ENCODE peak calls at places on chromosomes 1 and 21, in five cellular contexts. One of them, this sample, is unnamed.

GRCh38 chr1:32761253-32761877 is 55.8 kb downstream of the YARS1 start:
- DNase-seq in HTR-8/SVneo: peak
- DNase-seq in stimulated activated CD8-positive, alpha-beta memory T cell treated with anti-CD3 and anti-CD28 coated beads, Interleukin-7, amount 100 ng/mL, for 48 hours: no peak
- DNase-seq in CD8-positive, alpha-beta memory T cell: no peak
- DNase-seq in stimulated activated effector memory CD8-positive, alpha-beta T cell treated with anti-CD3 and anti-CD28 coated beads, Interleukin-12 subunit alpha, Interleukin-12 subunit beta, amount 100 ng/mL, for 72 hours: no peak
- DNase-seq in this sample: no peak

GRCh38 chr21:44051462-44051941 is 39.4 kb downstream of the TRAPPC10 start:
- DNase-seq in HTR-8/SVneo: no peak
- DNase-seq in stimulated activated CD8-positive, alpha-beta memory T cell treated with anti-CD3 and anti-CD28 coated beads, Interleukin-7, amount 100 ng/mL, for 48 hours: no peak
- DNase-seq in CD8-positive, alpha-beta memory T cell: no peak
- DNase-seq in stimulated activated effector memory CD8-positive, alpha-beta T cell treated with anti-CD3 and anti-CD28 coated beads, Interleukin-12 subunit alpha, Interleukin-12 subunit beta, amount 100 ng/mL, for 72 hours: no peak
- DNase-seq in this sample: no peak

GRCh38 chr1:116486424-116486823 is 84.4 kb downstream of the CD58 start:
- DNase-seq in HTR-8/SVneo: no peak
- DNase-seq in stimulated activated CD8-positive, alpha-beta memory T cell treated with anti-CD3 and anti-CD28 coated beads, Interleukin-7, amount 100 ng/mL, for 48 hours: no peak
- DNase-seq in CD8-positive, alpha-beta memory T cell: no peak
- DNase-seq in stimulated activated effector memory CD8-positive, alpha-beta T cell treated with anti-CD3 and anti-CD28 coated beads, Interleukin-12 subunit alpha, Interleukin-12 subunit beta, amount 100 ng/mL, for 72 hours: no peak
- DNase-seq in this sample: no peak

GRCh38 chr1:75632350-75632949 is 21.5 kb upstream of the SLC44A5 start:
- DNase-seq in HTR-8/SVneo: no peak
- DNase-seq in stimulated activated CD8-positive, alpha-beta memory T cell treated with anti-CD3 and anti-CD28 coated beads, Interleukin-7, amount 100 ng/mL, for 48 hours: no peak
- DNase-seq in CD8-positive, alpha-beta memory T cell: no peak
- DNase-seq in stimulated activated effector memory CD8-positive, alpha-beta T cell treated with anti-CD3 and anti-CD28 coated beads, Interleukin-12 subunit alpha, Interleukin-12 subunit beta, amount 100 ng/mL, for 72 hours: no peak
- DNase-seq in this sample: no peak

GRCh38 chr1:22751124-22751531 is 40.5 kb downstream of the EPHB2 start:
- DNase-seq in HTR-8/SVneo: no peak
- DNase-seq in stimulated activated CD8-positive, alpha-beta memory T cell treated with anti-CD3 and anti-CD28 coated beads, Interleukin-7, amount 100 ng/mL, for 48 hours: no peak
- DNase-seq in CD8-positive, alpha-beta memory T cell: no peak
- DNase-seq in stimulated activated effector memory CD8-positive, alpha-beta T cell treated with anti-CD3 and anti-CD28 coated beads, Interleukin-12 subunit alpha, Interleukin-12 subunit beta, amount 100 ng/mL, for 72 hours: no peak
- DNase-seq in this sample: no peak

GRCh38 chr1:7561331-7561921 is 209.7 kb upstream of the VAMP3 start:
- DNase-seq in HTR-8/SVneo: no peak
- DNase-seq in stimulated activated CD8-positive, alpha-beta memory T cell treated with anti-CD3 and anti-CD28 coated beads, Interleukin-7, amount 100 ng/mL, for 48 hours: no peak
- DNase-seq in CD8-positive, alpha-beta memory T cell: no peak
- DNase-seq in stimulated activated effector memory CD8-positive, alpha-beta T cell treated with anti-CD3 and anti-CD28 coated beads, Interleukin-12 subunit alpha, Interleukin-12 subunit beta, amount 100 ng/mL, for 72 hours: no peak
- DNase-seq in this sample: no peak

GRCh38 chr1:26237230-26237966 is 3.4 kb downstream of the CEP85 start:
- DNase-seq in HTR-8/SVneo: no peak
- DNase-seq in stimulated activated CD8-positive, alpha-beta memory T cell treated with anti-CD3 and anti-CD28 coated beads, Interleukin-7, amount 100 ng/mL, for 48 hours: no peak
- DNase-seq in CD8-positive, alpha-beta memory T cell: no peak
- DNase-seq in stimulated activated effector memory CD8-positive, alpha-beta T cell treated with anti-CD3 and anti-CD28 coated beads, Interleukin-12 subunit alpha, Interleukin-12 subunit beta, amount 100 ng/mL, for 72 hours: no peak
- DNase-seq in this sample: no peak

GRCh38 chr1:202107801-202108731 is 14.7 kb upstream of the GPR37L1 start:
- DNase-seq in HTR-8/SVneo: no peak
- DNase-seq in stimulated activated CD8-positive, alpha-beta memory T cell treated with anti-CD3 and anti-CD28 coated beads, Interleukin-7, amount 100 ng/mL, for 48 hours: no peak
- DNase-seq in CD8-positive, alpha-beta memory T cell: no peak
- DNase-seq in stimulated activated effector memory CD8-positive, alpha-beta T cell treated with anti-CD3 and anti-CD28 coated beads, Interleukin-12 subunit alpha, Interleukin-12 subunit beta, amount 100 ng/mL, for 72 hours: no peak
- DNase-seq in this sample: no peak

GRCh38 chr1:18999287-18999852 is 42.9 kb upstream of the IFFO2 start:
- DNase-seq in HTR-8/SVneo: no peak
- DNase-seq in stimulated activated CD8-positive, alpha-beta memory T cell treated with anti-CD3 and anti-CD28 coated beads, Interleukin-7, amount 100 ng/mL, for 48 hours: no peak
- DNase-seq in CD8-positive, alpha-beta memory T cell: no peak
- DNase-seq in stimulated activated effector memory CD8-positive, alpha-beta T cell treated with anti-CD3 and anti-CD28 coated beads, Interleukin-12 subunit alpha, Interleukin-12 subunit beta, amount 100 ng/mL, for 72 hours: no peak
- DNase-seq in this sample: no peak

GRCh38 chr1:5690291-5690690 is 301.9 kb downstream of the NPHP4 start:
- DNase-seq in HTR-8/SVneo: no peak
- DNase-seq in stimulated activated CD8-positive, alpha-beta memory T cell treated with anti-CD3 and anti-CD28 coated beads, Interleukin-7, amount 100 ng/mL, for 48 hours: no peak
- DNase-seq in CD8-positive, alpha-beta memory T cell: no peak
- DNase-seq in stimulated activated effector memory CD8-positive, alpha-beta T cell treated with anti-CD3 and anti-CD28 coated beads, Interleukin-12 subunit alpha, Interleukin-12 subunit beta, amount 100 ng/mL, for 72 hours: no peak
- DNase-seq in this sample: no peak

GRCh38 chr1:41274827-41275519 is 32.9 kb upstream of the SCMH1 start:
- DNase-seq in HTR-8/SVneo: no peak
- DNase-seq in stimulated activated CD8-positive, alpha-beta memory T cell treated with anti-CD3 and anti-CD28 coated beads, Interleukin-7, amount 100 ng/mL, for 48 hours: no peak
- DNase-seq in CD8-positive, alpha-beta memory T cell: no peak
- DNase-seq in stimulated activated effector memory CD8-positive, alpha-beta T cell treated with anti-CD3 and anti-CD28 coated beads, Interleukin-12 subunit alpha, Interleukin-12 subunit beta, amount 100 ng/mL, for 72 hours: no peak
- DNase-seq in this sample: no peak

GRCh38 chr1:171898956-171899355 is 57.7 kb downstream of the DNM3 start:
- DNase-seq in HTR-8/SVneo: no peak
- DNase-seq in stimulated activated CD8-positive, alpha-beta memory T cell treated with anti-CD3 and anti-CD28 coated beads, Interleukin-7, amount 100 ng/mL, for 48 hours: no peak
- DNase-seq in CD8-positive, alpha-beta memory T cell: no peak
- DNase-seq in stimulated activated effector memory CD8-positive, alpha-beta T cell treated with anti-CD3 and anti-CD28 coated beads, Interleukin-12 subunit alpha, Interleukin-12 subunit beta, amount 100 ng/mL, for 72 hours: no peak
- DNase-seq in this sample: no peak